ENCODE peak calls at places on chromosomes 4 and X, in four cellular contexts. J is NCI-H1092 treated with DMSO at 0.1 percent for 48 hours; H is stimulated activated CD8-positive, alpha-beta memory T cell treated with anti-CD3 and anti-CD28 coated beads, Interleukin-2, amount 100 ng/mL, for 48 hours; N is stromal cell of bone marrow. C is an unnamed sample.

GRCh38 chr4:108637856-108638255 is 12.5 kb upstream of the OSTC start:
- DNase-seq in J (no peak), H (no peak), N (no peak), C (peak)

GRCh38 chr4:75555294-75556164 is at the start of gene ODAPH:
- DNase-seq in J (no peak), N (no peak), H (peak), C (peak)

GRCh38 chr4:19961092-19961491 is 290.6 kb upstream of the SLIT2 start:
- DNase-seq in N (peak), J (no peak), H (no peak), C (peak)

GRCh38 chr4:3655485-3656429 is 110.4 kb upstream of the ADRA2C start:
- DNase-seq in N (no peak), H (no peak), J (peak), C (no peak)

GRCh38 chr4:165461176-165461835 is 82.5 kb downstream of the CPE start:
- DNase-seq in H (no peak), J (no peak), N (peak), C (peak)

GRCh38 chr4:137641554-137641953 is 109.3 kb upstream of the PCDH18 start:
- DNase-seq in J (no peak), N (peak), H (no peak), C (peak)

GRCh38 chr4:21802406-21802805 is 146.2 kb downstream of the KCNIP4 start:
- DNase-seq in J (no peak), H (no peak), N (no peak), C (peak)

GRCh38 chr4:7425171-7425570 is 9.6 kb downstream of the PSAPL1 start:
- DNase-seq in J (no peak), N (no peak), H (no peak), C (no peak)

GRCh38 chr4:145530662-145531061 is 49.0 kb downstream of the SMAD1 start:
- DNase-seq in H (no peak), N (no peak), J (no peak), C (no peak)

GRCh38 chr4:179698321-179698720 is 2256.1 kb upstream of the AGA start:
- DNase-seq in N (no peak), H (no peak), J (no peak), C (no peak)

GRCh38 chr4:133146574-133147198 is 2.4 kb upstream of the PCDH10 start:
- DNase-seq in N (peak), H (no peak), J (peak), C (peak)

GRCh38 chr4:3485011-3485881 is 22.1 kb downstream of the DOK7 start:
- DNase-seq in N (no peak), J (no peak), H (no peak), C (no peak)

GRCh38 chrX:55767100-55767499 is 49.6 kb downstream of the RRAGB start:
- DNase-seq in J (no peak), N (peak), H (no peak), C (peak)

GRCh38 chrX:41688835-41689234 is at the start of gene GPR34:
- DNase-seq in J (no peak), N (no peak), H (no peak), C (no peak)

GRCh38 chr4:75654905-75655304 is 18.3 kb downstream of the G3BP2 start:
- DNase-seq in N (no peak), J (no peak), H (no peak), C (no peak)

GRCh38 chrX:46588263-46588662 is 14.7 kb downstream of the CHST7 start:
- DNase-seq in N (peak), J (no peak), H (no peak), C (peak)

GRCh38 chr4:77994194-77994721 is 62.9 kb upstream of the FRAS1 start:
- DNase-seq in N (peak), J (no peak), H (no peak), C (peak)

GRCh38 chr4:150323551-150324325 is 245.5 kb downstream of the DCLK2 start:
- DNase-seq in N (peak), H (no peak), J (no peak), C (no peak)

GRCh38 chrX:74293343-74293946 is 10.5 kb upstream of the ZCCHC13 start:
- DNase-seq in J (peak), H (peak), N (peak), C (peak)

GRCh38 chr4:8641256-8641655 is 48.7 kb downstream of the CPZ start:
- DNase-seq in H (no peak), N (no peak), J (no peak), C (no peak)

GRCh38 chr4:109184421-109184956 is 118.0 kb downstream of the COL25A1 start:
- DNase-seq in N (no peak), J (no peak), H (no peak), C (peak)

C was measured in GM23248.